ENCODE peak calls at places on chromosomes 2 and 18, in five cellular contexts. B is cardiac fibroblast, E is GM12865, G is AG10803, C is MM.1S. L is an unnamed sample.

GRCh38 chr2:184734338-184734737 is 136.0 kb downstream of the ZNF804A start:
- DNase-seq in G (no peak), E (no peak), C (no peak), B (no peak), L (no peak)

GRCh38 chr2:189142893-189143759 is 36.4 kb downstream of the COL5A2 start:
- DNase-seq in B (peak), G (peak), E (peak), C (peak), L (peak)

GRCh38 chr2:75499534-75499933 is 61.2 kb downstream of the EVA1A start:
- DNase-seq in B (no peak), E (no peak), G (no peak), C (no peak), L (no peak)

GRCh38 chr2:28368417-28368798 is 24.2 kb upstream of the FOSL2 start:
- DNase-seq in C (no peak), G (no peak), B (no peak), E (no peak), L (no peak)

GRCh38 chr2:98026927-98027522 is 31.3 kb upstream of the TMEM131 start:
- DNase-seq in G (no peak), B (no peak), E (peak), C (peak), L (no peak)

GRCh38 chr2:106342801-106343200 is 125.4 kb downstream of the RGPD3 start:
- DNase-seq in G (no peak), E (no peak), C (no peak), B (no peak), L (no peak)

GRCh38 chr2:127187831-127188230 is 32.3 kb downstream of the CYP27C1 start:
- DNase-seq in B (no peak), G (no peak), E (no peak), C (no peak), L (no peak)

GRCh38 chr2:3335001-3335400 is 42.6 kb downstream of the EIPR1 start:
- DNase-seq in E (no peak), C (no peak), B (no peak), G (no peak), L (no peak)

GRCh38 chr2:152339762-152340286 is 4.8 kb downstream of the FMNL2 start:
- DNase-seq in C (no peak), G (no peak), E (no peak), B (no peak), L (no peak)

GRCh38 chr2:157271590-157272203 is 14.2 kb downstream of the GALNT5 start:
- DNase-seq in C (no peak), B (no peak), E (no peak), G (no peak), L (no peak)

GRCh38 chr2:170567427-170567826 is 147.7 kb upstream of the SP5 start:
- DNase-seq in B (no peak), E (no peak), C (no peak), G (no peak), L (no peak)

GRCh38 chr2:218465987-218466633 is 47.2 kb downstream of the VIL1 start:
- DNase-seq in G (peak), E (peak), C (peak), B (peak), L (peak)

GRCh38 chr2:53941749-53942148 is 29.0 kb downstream of the PSME4 start:
- DNase-seq in E (peak), G (no peak), C (no peak), B (no peak), L (no peak)

GRCh38 chr2:234348081-234348480 is 148.8 kb downstream of the ARL4C start:
- DNase-seq in C (no peak), B (no peak), G (peak), E (no peak), L (no peak)

GRCh38 chr2:164023896-164024295 is 288.1 kb upstream of the FIGN start:
- DNase-seq in C (no peak), B (no peak), G (no peak), E (no peak), L (peak)

GRCh38 chr18:78321402-78321801 is 658.2 kb upstream of the SALL3 start:
- DNase-seq in G (no peak), B (no peak), C (no peak), E (no peak), L (no peak)

GRCh38 chr2:155442755-155443372 is 744.4 kb downstream of the KCNJ3 start:
- DNase-seq in B (peak), E (no peak), C (no peak), G (no peak), L (peak)

GRCh38 chr18:77765468-77765867 is 515.8 kb downstream of the GALR1 start:
- DNase-seq in G (no peak), E (no peak), C (no peak), B (peak), L (peak)

GRCh38 chr18:46767217-46767616 is 10.4 kb upstream of the ST8SIA5 start:
- DNase-seq in G (no peak), C (no peak), E (no peak), B (no peak), L (no peak)

GRCh38 chr2:202510911-202511310 is 123.9 kb upstream of the FAM117B start:
- DNase-seq in G (peak), E (no peak), C (no peak), B (peak), L (peak)

GRCh38 chr2:222058830-222059229 is 240.0 kb downstream of the PAX3 start:
- DNase-seq in G (no peak), C (no peak), B (no peak), E (no peak), L (no peak)

GRCh38 chr2:222057249-222058073 is 241.3 kb downstream of the PAX3 start:
- DNase-seq in C (peak), B (peak), G (peak), E (peak), L (peak)

GRCh38 chr2:222052934-222053367 is 245.8 kb downstream of the PAX3 start:
- DNase-seq in B (no peak), C (no peak), G (no peak), E (peak), L (no peak)

GRCh38 chr2:222054813-222055212 is 244.0 kb downstream of the PAX3 start:
- DNase-seq in C (no peak), G (no peak), B (no peak), E (no peak), L (no peak)

DNA sequence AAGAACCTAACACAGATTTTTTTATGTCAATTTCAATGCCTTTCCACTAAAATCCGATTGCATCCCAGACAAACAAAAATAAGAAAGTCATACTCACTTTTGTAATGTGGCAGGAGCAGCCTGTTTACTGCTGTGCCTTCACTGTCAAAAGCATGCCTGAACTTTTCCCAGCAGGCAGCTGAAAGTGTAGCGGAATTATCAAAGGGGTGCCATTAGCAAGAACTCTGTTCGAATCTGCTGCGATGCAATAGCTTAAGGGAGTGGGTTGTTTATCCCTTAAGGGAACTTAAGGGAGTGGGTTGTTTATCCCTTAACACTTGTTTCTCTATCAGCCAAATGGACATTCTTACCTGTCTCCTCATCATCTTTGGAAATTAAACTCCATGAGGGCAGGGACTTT is 243.5 kb downstream of the PAX3 start:
- DNase-seq in G (no peak), B (no peak), C (no peak), E (no peak), L (no peak)
- TF ChIP-seq CTCF in G (no peak), B (no peak), C (no peak), E (no peak), L (no peak)

DNA sequence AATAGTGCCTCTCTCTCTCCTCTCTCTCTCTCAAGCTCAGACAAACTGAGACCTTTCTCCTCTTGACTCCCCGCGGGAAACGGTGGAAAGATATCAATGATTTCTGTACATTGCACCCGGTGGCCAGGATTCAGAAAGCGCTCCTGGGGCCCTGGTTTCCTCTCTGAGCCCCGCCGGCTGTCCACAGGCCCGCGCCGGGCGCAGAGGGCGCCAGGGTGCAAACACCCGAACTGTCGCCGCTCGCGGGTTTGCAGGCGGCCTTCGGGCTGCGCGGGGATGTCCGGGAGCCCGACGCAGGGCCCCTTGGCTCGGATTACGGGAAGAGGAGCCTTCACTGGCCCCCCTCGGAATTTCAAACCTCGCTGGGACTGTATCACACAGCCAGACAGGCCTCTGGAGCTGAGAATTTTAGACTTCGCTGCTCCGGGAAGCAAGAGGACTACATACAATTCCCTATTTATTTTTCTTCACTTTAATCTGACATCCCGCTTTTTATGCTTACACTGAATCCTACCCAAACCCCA is 5.2 kb upstream of the EN1 start:
- DNase-seq in B (no peak), E (no peak), G (no peak), C (no peak), L (no peak)
- H3K4me3 ChIP-seq in B (no peak), E (no peak), G (peak), C (no peak), L (no peak)

DNA sequence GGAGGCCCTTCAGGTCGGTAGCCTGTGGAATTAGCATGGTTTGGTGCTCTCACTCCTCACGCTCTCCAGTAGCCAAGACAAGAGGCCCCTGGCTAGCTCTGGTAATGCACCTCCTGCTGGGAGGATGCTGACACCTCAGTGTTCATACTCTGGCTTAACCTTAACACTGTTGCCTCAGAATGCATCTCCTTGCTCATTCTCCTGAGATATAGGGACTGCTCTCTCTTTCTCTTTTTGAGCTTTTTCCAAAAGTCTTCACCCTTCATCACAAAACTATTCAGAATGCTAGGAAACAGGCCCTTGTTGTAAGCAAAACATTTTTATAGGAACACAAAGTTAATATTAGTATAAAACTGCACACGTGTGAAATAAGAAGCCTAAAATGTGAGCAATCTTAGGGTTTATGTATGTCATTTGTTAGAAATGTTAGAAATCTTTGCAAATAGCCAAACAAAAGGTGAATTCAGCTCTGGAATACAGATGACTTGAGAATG is 17.3 kb upstream of the IMPA2 start:
- DNase-seq in E (no peak), B (peak), C (no peak), G (peak), L (peak)
- TF ChIP-seq CTCF in E (peak), B (peak), C (no peak), G (peak), L (peak)

DNA sequence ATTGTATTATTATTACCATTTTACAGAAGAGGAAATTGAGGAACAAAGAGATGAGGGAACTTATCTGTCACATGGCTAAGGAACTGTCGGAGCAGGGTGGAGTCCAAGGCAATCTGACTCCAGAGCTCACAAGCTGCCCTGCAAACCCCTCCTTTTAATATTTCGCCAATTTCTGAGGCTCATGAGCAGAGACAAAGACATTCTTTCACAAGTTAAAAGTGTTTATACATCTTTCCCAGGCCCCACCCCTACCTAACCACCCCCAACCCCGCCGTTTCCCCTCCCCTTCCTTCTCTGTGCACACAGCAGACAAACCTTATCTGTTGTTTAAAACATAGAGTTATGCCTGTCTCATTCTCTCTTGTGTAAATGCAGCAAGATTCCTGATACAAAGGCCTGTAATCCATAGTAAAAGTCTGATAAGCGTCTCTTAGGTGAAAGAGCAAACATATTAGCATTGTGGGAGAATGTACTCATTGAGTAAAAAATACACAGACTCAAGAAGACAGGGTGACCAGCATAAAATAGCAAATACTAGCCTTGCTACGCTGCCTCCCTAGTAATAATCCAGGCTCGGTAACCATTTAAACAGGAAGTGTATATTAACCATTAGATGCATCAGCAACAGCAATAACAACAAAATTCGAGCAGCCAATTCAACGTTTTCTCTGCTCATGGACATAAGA is 44.2 kb downstream of the EPHA4 start:
- DNase-seq in G (no peak), E (no peak), B (no peak), C (no peak), L (peak)
- H3K4me3 ChIP-seq in G (no peak), E (no peak), B (no peak), C (no peak), L (no peak)

DNA sequence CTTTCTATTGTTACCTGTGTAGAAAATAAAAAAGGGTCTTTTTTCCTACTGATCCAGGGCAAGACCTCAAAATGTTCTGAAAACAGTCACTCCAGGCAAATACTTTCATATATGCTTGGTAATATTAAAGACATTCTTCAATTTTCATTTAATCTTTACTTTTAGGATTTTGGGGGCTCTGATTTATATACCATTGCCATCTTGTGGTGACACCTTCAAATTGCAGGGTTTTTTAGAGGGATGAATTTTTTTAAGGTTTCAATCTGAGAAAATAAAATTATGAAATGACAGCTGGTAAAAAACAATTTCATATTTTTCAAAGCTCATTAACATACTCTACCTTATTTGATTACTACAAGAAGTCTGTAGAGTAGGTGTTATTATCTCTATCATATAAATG is 26.8 kb downstream of the MAPK4 start:
- DNase-seq in B (peak), G (no peak), C (no peak), E (no peak), L (peak)
- TF ChIP-seq CTCF in B (peak), G (no peak), C (peak), E (no peak), L (no peak)

DNA sequence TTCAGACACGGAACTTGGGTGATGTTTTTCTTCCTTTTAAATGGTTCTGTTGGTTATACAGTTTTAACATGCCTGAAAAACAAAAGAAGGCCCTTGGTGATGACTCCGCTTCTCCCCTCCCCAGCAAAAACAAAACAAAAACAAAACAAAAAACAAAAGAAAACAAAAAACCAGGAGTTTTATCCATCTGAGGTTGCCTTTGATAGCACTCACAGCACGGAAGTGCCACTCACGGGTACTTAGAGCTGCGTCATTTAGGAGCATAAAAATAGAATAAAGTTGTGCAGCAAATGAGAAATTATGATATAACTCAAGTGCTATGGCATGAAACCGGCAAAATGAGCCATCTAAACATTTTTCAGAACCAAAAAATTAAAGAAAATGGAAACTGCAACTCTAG is 57.7 kb downstream of the ZEB2 start:
- DNase-seq in B (no peak), C (no peak), E (no peak), G (no peak), L (no peak)
- H3K4me3 ChIP-seq in B (no peak), C (no peak), E (no peak), G (no peak), L (no peak)

GRCh38 chr2:38138419-38138818 is 62.5 kb upstream of the CYP1B1 start:
- DNase-seq in E (no peak), C (no peak), B (no peak), G (no peak), L (no peak)
- TF ChIP-seq CTCF in E (no peak), C (no peak), B (no peak), G (no peak), L (no peak)

DNA sequence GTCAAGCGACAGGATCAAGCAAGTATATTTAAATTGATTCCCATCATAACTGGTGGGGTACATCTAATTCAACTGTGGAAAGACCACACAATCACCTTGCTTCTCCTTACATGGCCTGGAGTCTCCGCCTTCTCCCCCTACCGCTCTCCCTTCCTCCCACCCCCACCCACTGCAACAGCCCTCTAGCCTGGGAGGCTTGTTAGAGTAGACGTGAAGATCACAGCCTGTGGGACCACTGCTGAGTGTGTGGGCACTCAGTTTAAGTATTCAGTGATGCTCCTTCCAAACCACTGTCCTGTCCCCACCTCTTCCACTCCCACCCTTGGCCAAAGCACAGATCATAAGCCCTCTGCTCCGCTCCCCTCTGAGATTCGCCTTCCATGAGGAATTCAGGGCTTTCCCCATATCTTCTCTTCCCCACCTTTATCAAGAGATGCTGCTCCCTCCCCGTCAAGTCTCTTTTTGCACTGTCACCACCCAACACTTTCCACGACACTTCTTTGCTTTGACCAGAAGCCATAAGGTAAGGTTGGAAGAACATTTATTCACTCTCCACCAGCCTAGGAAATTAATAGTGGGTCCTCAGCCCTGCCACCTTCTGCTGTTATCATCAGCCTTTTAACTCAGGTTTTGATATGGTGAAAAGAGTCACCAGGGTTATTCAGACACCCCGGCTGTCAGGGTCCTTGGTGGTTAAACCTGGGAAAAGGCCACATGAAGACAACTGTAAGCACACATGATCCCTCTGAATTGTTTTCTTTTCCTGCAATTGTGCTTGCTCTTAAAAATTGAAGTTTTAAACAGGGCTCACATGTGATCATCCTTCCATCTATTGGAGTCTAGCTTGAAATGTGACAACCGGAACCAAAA is 1.7 kb downstream of the METTL4 start:
- DNase-seq in C (no peak), E (no peak), G (no peak), B (no peak), L (no peak)
- H3K4me3 ChIP-seq in C (peak), E (peak), G (peak), B (no peak), L (peak)

GRCh38 chr2:237602409-237602808 is 11.9 kb upstream of the RAB17 start:
- DNase-seq in G (no peak), E (no peak), B (no peak), C (no peak), L (no peak)

GRCh38 chr2:237599465-237600110 is 9.1 kb upstream of the RAB17 start:
- DNase-seq in C (no peak), E (no peak), B (no peak), G (no peak), L (no peak)

GRCh38 chr2:237601453-237602116 is 11.1 kb upstream of the RAB17 start:
- DNase-seq in C (no peak), E (no peak), G (no peak), B (no peak), L (no peak)

GRCh38 chr2:237598468-237599208 is 8.1 kb upstream of the RAB17 start:
- DNase-seq in G (no peak), C (no peak), B (no peak), E (no peak), L (no peak)

GRCh38 chr2:237600205-237600846 is 9.8 kb upstream of the RAB17 start:
- DNase-seq in E (no peak), G (peak), B (peak), C (peak), L (peak)
- TF ChIP-seq CTCF in E (no peak), G (peak), B (peak), C (peak), L (peak)

GRCh38 chr18:70036771-70037452 is 89.2 kb upstream of the CD226 start:
- DNase-seq in C (peak), B (no peak), G (no peak), E (peak), L (no peak)

GRCh38 chr18:70036168-70036567 is 88.5 kb upstream of the CD226 start:
- DNase-seq in E (no peak), C (no peak), G (no peak), B (no peak), L (no peak)

GRCh38 chr18:70041459-70042020 is 93.9 kb upstream of the CD226 start:
- DNase-seq in E (no peak), C (no peak), B (no peak), G (no peak), L (no peak)

GRCh38 chr18:70037453-70038061 is 89.9 kb upstream of the CD226 start:
- DNase-seq in G (no peak), E (peak), C (peak), B (no peak), L (no peak)

GRCh38 chr18:70039186-70039585 is 91.5 kb upstream of the CD226 start:
- DNase-seq in C (no peak), E (no peak), G (no peak), B (no peak), L (no peak)
- H3K4me3 ChIP-seq in C (no peak), E (no peak), G (no peak), B (no peak), L (no peak)